ENCODE peak calls at places on chromosomes 3 and 15, in four cellular contexts. One of them, this sample, is unnamed.

GRCh38 chr15:88331291-88331690 is 74.8 kb upstream of the NTRK3 start:
- DNase-seq in IMR-90: peak
- DNase-seq in adrenal gland: peak
- DNase-seq in NB4: peak
- DNase-seq in this sample: peak

GRCh38 chr3:20462723-20463122 is 276.7 kb upstream of the SGO1 start:
- DNase-seq in IMR-90: no peak
- DNase-seq in adrenal gland: no peak
- DNase-seq in NB4: no peak
- DNase-seq in this sample: no peak

GRCh38 chr3:120081719-120082118 is 12.5 kb downstream of the GSK3B start:
- DNase-seq in IMR-90: no peak
- DNase-seq in adrenal gland: no peak
- DNase-seq in NB4: no peak
- DNase-seq in this sample: no peak

GRCh38 chr15:65066001-65066634 is 1.7 kb downstream of the RASL12 start:
- DNase-seq in IMR-90: peak
- DNase-seq in adrenal gland: no peak
- DNase-seq in NB4: no peak
- DNase-seq in this sample: no peak

GRCh38 chr15:86863226-86863915 is 783.7 kb downstream of the AGBL1 start:
- DNase-seq in IMR-90: no peak
- DNase-seq in adrenal gland: no peak
- DNase-seq in NB4: no peak
- DNase-seq in this sample: no peak

GRCh38 chr3:50525987-50526386 is 22.6 kb upstream of the CACNA2D2 start:
- DNase-seq in IMR-90: peak
- DNase-seq in adrenal gland: peak
- DNase-seq in NB4: peak
- DNase-seq in this sample: peak

GRCh38 chr3:97232635-97233034 is 418.2 kb downstream of the EPHA6 start:
- DNase-seq in IMR-90: no peak
- DNase-seq in adrenal gland: no peak
- DNase-seq in NB4: no peak
- DNase-seq in this sample: no peak

GRCh38 chr3:196985298-196985697 is 16.7 kb upstream of the PIGZ start:
- DNase-seq in IMR-90: no peak
- DNase-seq in adrenal gland: no peak
- DNase-seq in NB4: no peak
- DNase-seq in this sample: no peak

GRCh38 chr3:101780661-101781060 is 1.6 kb downstream of the NXPE3 start:
- DNase-seq in IMR-90: peak
- DNase-seq in adrenal gland: no peak
- DNase-seq in NB4: peak
- DNase-seq in this sample: peak

GRCh38 chr3:71593106-71593505 is 9.6 kb upstream of the FOXP1 start:
- DNase-seq in IMR-90: no peak
- DNase-seq in adrenal gland: no peak
- DNase-seq in NB4: no peak
- DNase-seq in this sample: no peak

GRCh38 chr15:39685999-39686613 is 96.5 kb downstream of the FSIP1 start:
- DNase-seq in IMR-90: peak
- DNase-seq in adrenal gland: peak
- DNase-seq in NB4: peak
- DNase-seq in this sample: peak

GRCh38 chr3:131591394-131591990 is 88.7 kb upstream of the MRPL3 start:
- DNase-seq in IMR-90: peak
- DNase-seq in adrenal gland: peak
- DNase-seq in NB4: no peak
- DNase-seq in this sample: no peak

GRCh38 chr3:107265526-107265925 is 111.7 kb upstream of the CCDC54 start:
- DNase-seq in IMR-90: no peak
- DNase-seq in adrenal gland: no peak
- DNase-seq in NB4: no peak
- DNase-seq in this sample: no peak

GRCh38 chr15:69314174-69314573 is 15.5 kb downstream of the PAQR5 start:
- DNase-seq in IMR-90: no peak
- DNase-seq in adrenal gland: no peak
- DNase-seq in NB4: no peak
- DNase-seq in this sample: no peak
- TF ChIP-seq POLR2A in IMR-90: no peak
- TF ChIP-seq POLR2A in adrenal gland: no peak
- TF ChIP-seq POLR2A in NB4: no peak
- TF ChIP-seq POLR2A in this sample: no peak

GRCh38 chr15:40843885-40844542 is at the start of gene SPINT1:
- DNase-seq in IMR-90: no peak
- DNase-seq in adrenal gland: no peak
- DNase-seq in NB4: peak
- DNase-seq in this sample: peak
- TF ChIP-seq POLR2A in IMR-90: no peak
- TF ChIP-seq POLR2A in adrenal gland: no peak
- TF ChIP-seq POLR2A in NB4: no peak
- TF ChIP-seq POLR2A in this sample: no peak

GRCh38 chr3:156816091-156816793 is 9.9 kb upstream of the LEKR1 start:
- DNase-seq in IMR-90: peak
- DNase-seq in adrenal gland: peak
- DNase-seq in NB4: peak
- DNase-seq in this sample: peak
- TF ChIP-seq POLR2A in IMR-90: no peak
- TF ChIP-seq POLR2A in adrenal gland: no peak
- TF ChIP-seq POLR2A in NB4: no peak
- TF ChIP-seq POLR2A in this sample: no peak

GRCh38 chr3:194271459-194272035 is 79.6 kb downstream of the CPN2 start:
- DNase-seq in IMR-90: no peak
- DNase-seq in adrenal gland: no peak
- DNase-seq in NB4: peak
- DNase-seq in this sample: no peak

GRCh38 chr3:194269610-194270145 is 81.5 kb downstream of the CPN2 start:
- DNase-seq in IMR-90: no peak
- DNase-seq in adrenal gland: peak
- DNase-seq in NB4: no peak
- DNase-seq in this sample: peak

GRCh38 chr3:194268659-194269487 is 82.3 kb downstream of the CPN2 start:
- DNase-seq in IMR-90: no peak
- DNase-seq in adrenal gland: no peak
- DNase-seq in NB4: no peak
- DNase-seq in this sample: no peak

GRCh38 chr3:194272221-194272620 is 78.9 kb downstream of the CPN2 start:
- DNase-seq in IMR-90: no peak
- DNase-seq in adrenal gland: no peak
- DNase-seq in NB4: no peak
- DNase-seq in this sample: no peak

GRCh38 chr3:194270627-194271458 is 80.3 kb downstream of the CPN2 start:
- DNase-seq in IMR-90: no peak
- DNase-seq in adrenal gland: peak
- DNase-seq in NB4: peak
- DNase-seq in this sample: no peak
- TF ChIP-seq POLR2A in IMR-90: no peak
- TF ChIP-seq POLR2A in adrenal gland: no peak
- TF ChIP-seq POLR2A in NB4: no peak
- TF ChIP-seq POLR2A in this sample: no peak

GRCh38 chr3:112090899-112091586 is 4.9 kb downstream of the C3orf52 start:
- DNase-seq in IMR-90: no peak
- DNase-seq in adrenal gland: no peak
- DNase-seq in NB4: no peak
- DNase-seq in this sample: no peak
- TF ChIP-seq POLR2A in IMR-90: no peak
- TF ChIP-seq POLR2A in adrenal gland: no peak
- TF ChIP-seq POLR2A in NB4: no peak
- TF ChIP-seq POLR2A in this sample: no peak

GRCh38 chr3:189630667-189631372 is 369 bp upstream of the TP63 start:
- DNase-seq in IMR-90: no peak
- DNase-seq in adrenal gland: no peak
- DNase-seq in NB4: no peak
- DNase-seq in this sample: no peak
- TF ChIP-seq POLR2A in IMR-90: no peak
- TF ChIP-seq POLR2A in adrenal gland: no peak
- TF ChIP-seq POLR2A in NB4: no peak
- TF ChIP-seq POLR2A in this sample: no peak

DNA sequence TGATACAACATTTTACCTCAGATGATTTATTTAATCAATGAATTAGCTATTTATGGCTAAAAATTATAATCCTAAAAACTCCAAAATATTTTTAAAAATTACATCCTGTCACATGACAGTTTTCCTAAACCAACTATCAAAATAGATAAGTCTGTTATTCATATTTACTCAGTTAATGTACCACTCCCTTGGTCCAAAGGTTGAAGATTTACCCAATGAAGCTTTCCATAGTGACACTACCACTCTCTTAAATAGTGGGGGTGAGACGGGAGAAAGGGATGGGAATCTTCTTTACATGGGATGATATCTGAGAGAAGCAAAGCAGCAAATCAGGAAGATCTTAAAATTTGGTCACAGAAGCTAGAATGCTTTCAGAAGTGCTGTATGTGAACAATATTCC is 30.5 kb downstream of the XRN1 start:
- DNase-seq in IMR-90: no peak
- DNase-seq in adrenal gland: no peak
- DNase-seq in NB4: no peak
- DNase-seq in this sample: no peak
- TF ChIP-seq POLR2A in IMR-90: no peak
- TF ChIP-seq POLR2A in adrenal gland: no peak
- TF ChIP-seq POLR2A in NB4: no peak
- TF ChIP-seq POLR2A in this sample: no peak

GRCh38 chr3:158802399-158803023 is 657 bp downstream of the MFSD1 start:
- DNase-seq in IMR-90: peak
- DNase-seq in adrenal gland: no peak
- DNase-seq in NB4: peak
- DNase-seq in this sample: peak

GRCh38 chr3:158801200-158801599 is 654 bp upstream of the MFSD1 start:
- DNase-seq in IMR-90: no peak
- DNase-seq in adrenal gland: no peak
- DNase-seq in NB4: peak
- DNase-seq in this sample: peak

GRCh38 chr3:158804441-158804840 is 2.6 kb downstream of the MFSD1 start:
- DNase-seq in IMR-90: no peak
- DNase-seq in adrenal gland: no peak
- DNase-seq in NB4: no peak
- DNase-seq in this sample: peak

GRCh38 chr3:158801696-158802398 is at the start of gene MFSD1:
- DNase-seq in IMR-90: peak
- DNase-seq in adrenal gland: peak
- DNase-seq in NB4: peak
- DNase-seq in this sample: peak
- TF ChIP-seq POLR2A in IMR-90: peak
- TF ChIP-seq POLR2A in adrenal gland: peak
- TF ChIP-seq POLR2A in NB4: peak
- TF ChIP-seq POLR2A in this sample: peak

GRCh38 chr15:60544581-60545115 is 65.7 kb upstream of the ICE2 start:
- DNase-seq in IMR-90: no peak
- DNase-seq in adrenal gland: no peak
- DNase-seq in NB4: no peak
- DNase-seq in this sample: no peak
- TF ChIP-seq POLR2A in IMR-90: no peak
- TF ChIP-seq POLR2A in adrenal gland: no peak
- TF ChIP-seq POLR2A in NB4: no peak
- TF ChIP-seq POLR2A in this sample: no peak

DNA sequence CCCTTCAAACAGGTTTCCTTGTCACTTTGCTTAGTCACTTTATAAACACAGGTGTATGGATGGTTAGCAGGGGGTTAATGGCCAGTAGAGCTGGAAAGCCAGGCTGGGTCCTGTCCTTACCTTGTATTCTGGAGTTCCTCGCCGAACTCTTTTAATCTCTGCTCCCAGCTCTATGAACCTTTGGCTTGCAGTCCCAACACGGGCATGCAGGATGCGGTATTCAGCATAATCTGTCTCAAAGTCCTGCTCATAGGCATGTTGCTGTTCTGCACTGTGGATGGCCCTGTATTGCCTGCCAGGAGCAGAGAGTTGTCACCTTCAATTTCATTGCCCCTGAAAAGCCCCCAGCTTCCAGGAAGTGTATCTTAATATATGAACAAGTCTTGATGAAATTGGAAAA is 2.7 kb downstream of the ELL3 start:
- DNase-seq in IMR-90: no peak
- DNase-seq in adrenal gland: no peak
- DNase-seq in NB4: no peak
- DNase-seq in this sample: no peak
- TF ChIP-seq POLR2A in IMR-90: no peak
- TF ChIP-seq POLR2A in adrenal gland: no peak
- TF ChIP-seq POLR2A in NB4: no peak
- TF ChIP-seq POLR2A in this sample: no peak

This sample was measured in erythroblast.